ENCODE peak calls at places on chromosome 17, in seven cellular contexts. T is prostate gland, O is adrenal gland, C is astrocyte of the spinal cord, D is heart right ventricle, X is ELR, P is T-helper 9 cell. F is an unnamed sample.

GRCh38 chr17:50596191-50597037 is 35.9 kb downstream of the CACNA1G start:
- DNase-seq in T (no peak), O (no peak), C (no peak), D (no peak), X (no peak), P (no peak), F (no peak)

GRCh38 chr17:60562421-60562820 is 36.4 kb upstream of the APPBP2 start:
- DNase-seq in T (no peak), O (no peak), C (no peak), D (no peak), X (no peak), P (no peak), F (no peak)

GRCh38 chr17:51035436-51035835 is 85.2 kb downstream of the SPAG9 start:
- DNase-seq in T (no peak), O (no peak), C (peak; percentile 87), D (no peak), X (peak; percentile 36), P (no peak), F (no peak)

GRCh38 chr17:33218657-33219298 is 74.3 kb downstream of the ASIC2 start:
- DNase-seq in T (no peak), O (no peak), C (peak; percentile 35), D (no peak), X (no peak), P (no peak), F (no peak)

GRCh38 chr17:4899341-4900230 is at the start of gene C17orf107:
- DNase-seq in T (peak; percentile 88), O (peak; percentile 76), C (peak; percentile 74), D (peak; percentile 83), X (peak; percentile 52), P (peak; percentile 95), F (peak; percentile 78)

GRCh38 chr17:20059728-20060188 is 50.6 kb downstream of the SPECC1 start:
- DNase-seq in T (no peak), O (no peak), C (peak; percentile 23), D (no peak), X (peak; percentile 13), P (no peak), F (no peak)

GRCh38 chr17:66310528-66311148 is 8.2 kb downstream of the PRKCA start:
- DNase-seq in T (no peak), O (no peak), C (no peak), D (no peak), X (no peak), P (no peak), F (no peak)

GRCh38 chr17:43851744-43852143 is 4.8 kb downstream of the CD300LG start:
- DNase-seq in T (no peak), O (no peak), C (no peak), D (no peak), X (no peak), P (no peak), F (no peak)

GRCh38 chr17:34670618-34671017 is 91.2 kb downstream of the TMEM132E start:
- DNase-seq in T (no peak), O (no peak), C (no peak), D (no peak), X (no peak), P (no peak), F (no peak)

GRCh38 chr17:44353656-44354331 is 8.7 kb downstream of the GRN start:
- DNase-seq in T (no peak), O (peak; percentile 38), C (no peak), D (no peak), X (peak; percentile 22), P (no peak), F (no peak)

GRCh38 chr17:36590082-36590481 is 1.6 kb upstream of the DHRS11 start:
- DNase-seq in T (no peak), O (no peak), C (peak; percentile 33), D (no peak), X (no peak), P (no peak), F (no peak)

GRCh38 chr17:9725575-9725974 is 65.8 kb downstream of the DHRS7C start:
- DNase-seq in T (peak; percentile 13), O (no peak), C (peak; percentile 34), D (no peak), X (no peak), P (no peak), F (no peak)

GRCh38 chr17:13940858-13941665 is 128.2 kb upstream of the COX10 start:
- DNase-seq in T (no peak), O (no peak), C (peak; percentile 6), D (no peak), X (peak; percentile 90), P (no peak), F (no peak)

GRCh38 chr17:79988163-79988971 is 47.3 kb downstream of the TBC1D16 start:
- DNase-seq in T (no peak), O (no peak), C (peak; percentile 87), D (no peak), X (peak; percentile 85), P (no peak), F (no peak)

GRCh38 chr17:27157297-27157696 is 136.6 kb upstream of the WSB1 start:
- DNase-seq in T (no peak), O (no peak), C (no peak), D (no peak), X (no peak), P (no peak), F (no peak)

F was measured in lung.